ENCODE peak calls at places on chromosomes 4 and X, in ten cellular contexts. One of them, this sample, is unnamed.

GRCh38 chrX:109155161-109155560 is 326.7 kb downstream of the GUCY2F start:
- DNase-seq in brain microvascular endothelial cell: no peak
- DNase-seq in heart right ventricle: no peak
- DNase-seq in mammary epithelial cell: peak; percentile 61
- DNase-seq in BE2C: no peak
- DNase-seq in fibroblast of lung: no peak
- DNase-seq in Panc1: no peak
- DNase-seq in psoas muscle: no peak
- DNase-seq in fibroblast of the aortic adventitia: no peak
- DNase-seq in cardiac fibroblast: no peak
- DNase-seq in this sample: no peak

GRCh38 chr4:110108470-110108869 is 89.9 kb downstream of the ELOVL6 start:
- DNase-seq in mammary epithelial cell: no peak
- DNase-seq in heart right ventricle: no peak
- DNase-seq in brain microvascular endothelial cell: no peak
- DNase-seq in Panc1: no peak
- DNase-seq in BE2C: no peak
- DNase-seq in fibroblast of the aortic adventitia: no peak
- DNase-seq in fibroblast of lung: no peak
- DNase-seq in psoas muscle: no peak
- DNase-seq in cardiac fibroblast: no peak
- DNase-seq in this sample: no peak

GRCh38 chrX:136766785-136767103 is 14.0 kb downstream of the ARHGEF6 start:
- DNase-seq in fibroblast of lung: no peak
- DNase-seq in Panc1: no peak
- DNase-seq in mammary epithelial cell: no peak
- DNase-seq in psoas muscle: no peak
- DNase-seq in heart right ventricle: no peak
- DNase-seq in BE2C: no peak
- DNase-seq in cardiac fibroblast: no peak
- DNase-seq in fibroblast of the aortic adventitia: no peak
- DNase-seq in brain microvascular endothelial cell: no peak
- DNase-seq in this sample: no peak

GRCh38 chrX:101659601-101660063 is at the start of gene ARMCX2:
- DNase-seq in heart right ventricle: peak; percentile 33
- DNase-seq in mammary epithelial cell: no peak
- DNase-seq in fibroblast of lung: peak; percentile 71
- DNase-seq in psoas muscle: peak; percentile 30
- DNase-seq in Panc1: no peak
- DNase-seq in brain microvascular endothelial cell: peak; percentile 49
- DNase-seq in cardiac fibroblast: peak; percentile 76
- DNase-seq in BE2C: no peak
- DNase-seq in fibroblast of the aortic adventitia: peak; percentile 74
- DNase-seq in this sample: no peak

GRCh38 chr4:125389713-125390112 is 75.0 kb downstream of the FAT4 start:
- DNase-seq in fibroblast of lung: peak; percentile 94
- DNase-seq in BE2C: no peak
- DNase-seq in Panc1: peak; percentile 68
- DNase-seq in mammary epithelial cell: peak; percentile 69
- DNase-seq in brain microvascular endothelial cell: peak; percentile 83
- DNase-seq in fibroblast of the aortic adventitia: peak; percentile 96
- DNase-seq in psoas muscle: no peak
- DNase-seq in heart right ventricle: no peak
- DNase-seq in cardiac fibroblast: peak; percentile 91
- DNase-seq in this sample: peak; percentile 23

GRCh38 chrX:8987672-8988250 is 46.2 kb downstream of the FAM9B start:
- DNase-seq in fibroblast of lung: no peak
- DNase-seq in BE2C: no peak
- DNase-seq in brain microvascular endothelial cell: no peak
- DNase-seq in fibroblast of the aortic adventitia: no peak
- DNase-seq in heart right ventricle: no peak
- DNase-seq in mammary epithelial cell: no peak
- DNase-seq in cardiac fibroblast: no peak
- DNase-seq in Panc1: no peak
- DNase-seq in psoas muscle: no peak
- DNase-seq in this sample: no peak

GRCh38 chr4:2806392-2807355 is 13.8 kb downstream of the SH3BP2 start:
- DNase-seq in cardiac fibroblast: peak; percentile 84
- DNase-seq in brain microvascular endothelial cell: no peak
- DNase-seq in fibroblast of the aortic adventitia: peak; percentile 64
- DNase-seq in heart right ventricle: peak; percentile 80
- DNase-seq in psoas muscle: peak; percentile 52
- DNase-seq in BE2C: no peak
- DNase-seq in Panc1: no peak
- DNase-seq in fibroblast of lung: peak; percentile 83
- DNase-seq in mammary epithelial cell: no peak
- DNase-seq in this sample: no peak

GRCh38 chr4:95638920-95639501 is 90.2 kb upstream of the UNC5C start:
- DNase-seq in Panc1: no peak
- DNase-seq in heart right ventricle: no peak
- DNase-seq in brain microvascular endothelial cell: no peak
- DNase-seq in psoas muscle: no peak
- DNase-seq in fibroblast of lung: peak; percentile 7
- DNase-seq in fibroblast of the aortic adventitia: no peak
- DNase-seq in mammary epithelial cell: peak; percentile 16
- DNase-seq in cardiac fibroblast: peak; percentile 51
- DNase-seq in BE2C: no peak
- DNase-seq in this sample: no peak

GRCh38 chrX:39174761-39175417 is 373.6 kb downstream of the MID1IP1 start:
- DNase-seq in heart right ventricle: no peak
- DNase-seq in cardiac fibroblast: peak; percentile 2
- DNase-seq in brain microvascular endothelial cell: no peak
- DNase-seq in fibroblast of the aortic adventitia: peak; percentile 8
- DNase-seq in psoas muscle: no peak
- DNase-seq in fibroblast of lung: no peak
- DNase-seq in BE2C: no peak
- DNase-seq in Panc1: no peak
- DNase-seq in mammary epithelial cell: no peak
- DNase-seq in this sample: no peak

GRCh38 chr4:52693492-52693891 is 34.4 kb upstream of the USP46 start:
- DNase-seq in mammary epithelial cell: no peak
- DNase-seq in fibroblast of lung: no peak
- DNase-seq in fibroblast of the aortic adventitia: no peak
- DNase-seq in psoas muscle: no peak
- DNase-seq in cardiac fibroblast: no peak
- DNase-seq in heart right ventricle: no peak
- DNase-seq in BE2C: no peak
- DNase-seq in Panc1: no peak
- DNase-seq in brain microvascular endothelial cell: no peak
- DNase-seq in this sample: no peak

DNA sequence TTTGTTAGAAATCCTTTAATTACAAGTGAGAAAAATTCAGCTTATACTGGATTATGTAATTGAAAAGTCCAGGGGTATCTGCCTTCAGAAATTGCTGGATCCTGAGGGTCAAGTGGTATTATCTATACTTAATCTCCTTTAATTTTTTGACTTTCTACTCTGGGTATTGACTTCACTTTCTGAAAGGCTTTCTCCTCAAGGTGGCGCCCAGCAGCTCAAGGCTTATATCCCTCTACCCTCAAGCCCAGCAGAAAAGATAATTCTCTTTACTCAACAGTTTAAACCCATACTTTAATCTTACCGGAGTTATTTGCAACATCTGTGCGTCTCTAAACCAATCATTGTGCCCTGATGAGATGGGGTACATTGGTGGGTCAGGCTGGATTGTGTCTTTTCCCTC is 129.5 kb downstream of the LARP7 start:
- DNase-seq in psoas muscle: no peak
- DNase-seq in fibroblast of the aortic adventitia: peak; percentile 58
- DNase-seq in Panc1: no peak
- DNase-seq in heart right ventricle: no peak
- DNase-seq in fibroblast of lung: peak; percentile 55
- DNase-seq in brain microvascular endothelial cell: peak; percentile 42
- DNase-seq in mammary epithelial cell: peak; percentile 9
- DNase-seq in BE2C: peak; percentile 27
- DNase-seq in cardiac fibroblast: peak; percentile 48
- DNase-seq in this sample: no peak
- TF ChIP-seq CTCF in psoas muscle: no peak
- TF ChIP-seq CTCF in fibroblast of the aortic adventitia: peak; percentile 67
- TF ChIP-seq CTCF in Panc1: peak; percentile 39
- TF ChIP-seq CTCF in heart right ventricle: peak; percentile 31
- TF ChIP-seq CTCF in fibroblast of lung: peak; percentile 60
- TF ChIP-seq CTCF in brain microvascular endothelial cell: peak; percentile 74
- TF ChIP-seq CTCF in mammary epithelial cell: peak; percentile 26
- TF ChIP-seq CTCF in BE2C: peak; percentile 56
- TF ChIP-seq CTCF in cardiac fibroblast: peak; percentile 56
- TF ChIP-seq CTCF in this sample: peak; percentile 70

GRCh38 chr4:986428-986948 is 356 bp upstream of the IDUA start:
- DNase-seq in mammary epithelial cell: no peak
- DNase-seq in BE2C: no peak
- DNase-seq in psoas muscle: no peak
- DNase-seq in brain microvascular endothelial cell: no peak
- DNase-seq in cardiac fibroblast: peak; percentile 20
- DNase-seq in heart right ventricle: no peak
- DNase-seq in fibroblast of the aortic adventitia: peak; percentile 27
- DNase-seq in fibroblast of lung: no peak
- DNase-seq in Panc1: no peak
- DNase-seq in this sample: no peak

GRCh38 chr4:982291-982690 is 4.6 kb upstream of the IDUA start:
- DNase-seq in heart right ventricle: no peak
- DNase-seq in BE2C: no peak
- DNase-seq in fibroblast of the aortic adventitia: no peak
- DNase-seq in mammary epithelial cell: no peak
- DNase-seq in brain microvascular endothelial cell: no peak
- DNase-seq in cardiac fibroblast: no peak
- DNase-seq in psoas muscle: no peak
- DNase-seq in Panc1: no peak
- DNase-seq in fibroblast of lung: no peak
- DNase-seq in this sample: no peak

GRCh38 chr4:985123-985830 is 1.6 kb upstream of the IDUA start:
- DNase-seq in heart right ventricle: peak; percentile 79
- DNase-seq in brain microvascular endothelial cell: no peak
- DNase-seq in fibroblast of lung: peak; percentile 23
- DNase-seq in BE2C: peak; percentile 32
- DNase-seq in cardiac fibroblast: peak; percentile 33
- DNase-seq in fibroblast of the aortic adventitia: no peak
- DNase-seq in mammary epithelial cell: peak; percentile 19
- DNase-seq in psoas muscle: peak; percentile 71
- DNase-seq in Panc1: no peak
- DNase-seq in this sample: no peak

GRCh38 chr4:982814-983213 is 4.0 kb upstream of the IDUA start:
- DNase-seq in heart right ventricle: no peak
- DNase-seq in mammary epithelial cell: no peak
- DNase-seq in Panc1: no peak
- DNase-seq in cardiac fibroblast: no peak
- DNase-seq in BE2C: no peak
- DNase-seq in brain microvascular endothelial cell: no peak
- DNase-seq in fibroblast of the aortic adventitia: no peak
- DNase-seq in fibroblast of lung: no peak
- DNase-seq in psoas muscle: no peak
- DNase-seq in this sample: no peak

DNA sequence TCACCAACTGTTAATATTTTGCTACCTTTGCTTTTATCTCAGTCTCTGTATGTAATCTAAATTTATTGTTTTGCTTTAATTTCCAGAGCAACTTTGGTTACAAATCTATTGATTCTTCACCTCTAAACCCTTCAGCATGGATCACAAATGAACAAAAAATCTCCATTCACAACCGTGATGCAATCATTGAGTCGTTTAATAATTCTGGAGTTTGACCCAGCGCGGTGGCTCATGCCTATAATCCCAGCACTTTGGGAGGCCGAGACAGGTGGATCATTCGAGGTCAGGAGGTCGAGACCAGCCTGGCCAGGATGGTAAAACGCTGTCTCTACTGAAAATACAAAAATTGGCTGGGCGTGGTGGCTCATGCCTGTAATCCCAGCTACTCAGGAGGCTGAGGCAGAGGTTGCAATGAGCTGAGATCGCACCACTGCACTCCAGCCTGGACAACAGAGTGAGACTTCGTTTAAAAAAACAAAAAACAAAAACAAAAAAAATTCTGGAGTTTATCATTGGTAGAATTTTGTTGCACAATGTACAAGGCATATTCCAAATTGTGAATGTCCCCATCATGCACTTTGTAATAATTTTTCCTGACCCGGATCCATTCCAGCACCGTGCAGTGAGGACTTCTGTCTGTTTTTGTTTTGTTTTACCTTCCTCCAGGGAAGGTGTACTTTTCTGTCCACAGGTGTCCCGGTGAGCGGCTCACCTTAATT is 2.3 kb upstream of the IDUA start:
- DNase-seq in mammary epithelial cell: no peak
- DNase-seq in BE2C: no peak
- DNase-seq in fibroblast of lung: no peak
- DNase-seq in Panc1: no peak
- DNase-seq in heart right ventricle: no peak
- DNase-seq in brain microvascular endothelial cell: no peak
- DNase-seq in psoas muscle: no peak
- DNase-seq in cardiac fibroblast: no peak
- DNase-seq in fibroblast of the aortic adventitia: no peak
- DNase-seq in this sample: no peak
- H3K4me3 ChIP-seq in mammary epithelial cell: no peak overlapping the region
- H3K4me3 ChIP-seq in BE2C: no peak overlapping the region
- H3K4me3 ChIP-seq in fibroblast of lung: no peak overlapping the region
- H3K4me3 ChIP-seq in Panc1: peak overlapping the region; percentile 44
- H3K4me3 ChIP-seq in heart right ventricle: peak overlapping the region; percentile 37
- H3K4me3 ChIP-seq in brain microvascular endothelial cell: no peak overlapping the region
- H3K4me3 ChIP-seq in psoas muscle: peak overlapping the region; percentile 44
- H3K4me3 ChIP-seq in cardiac fibroblast: no peak overlapping the region
- H3K4me3 ChIP-seq in fibroblast of the aortic adventitia: no peak overlapping the region
- H3K4me3 ChIP-seq in this sample: peak overlapping the region; percentile 45

GRCh38 chr4:139509727-139510410 is 46.1 kb downstream of the SETD7 start:
- DNase-seq in mammary epithelial cell: no peak
- DNase-seq in BE2C: no peak
- DNase-seq in psoas muscle: no peak
- DNase-seq in brain microvascular endothelial cell: no peak
- DNase-seq in fibroblast of lung: peak; percentile 12
- DNase-seq in heart right ventricle: no peak
- DNase-seq in fibroblast of the aortic adventitia: no peak
- DNase-seq in Panc1: no peak
- DNase-seq in cardiac fibroblast: peak; percentile 39
- DNase-seq in this sample: no peak
- TF ChIP-seq CTCF in mammary epithelial cell: peak; percentile 7
- TF ChIP-seq CTCF in BE2C: peak; percentile 62
- TF ChIP-seq CTCF in psoas muscle: peak; percentile 47
- TF ChIP-seq CTCF in brain microvascular endothelial cell: peak; percentile 64
- TF ChIP-seq CTCF in fibroblast of lung: peak; percentile 10
- TF ChIP-seq CTCF in heart right ventricle: peak; percentile 46
- TF ChIP-seq CTCF in fibroblast of the aortic adventitia: peak; percentile 33
- TF ChIP-seq CTCF in Panc1: peak; percentile 54
- TF ChIP-seq CTCF in cardiac fibroblast: peak; percentile 27
- TF ChIP-seq CTCF in this sample: peak; percentile 68

GRCh38 chrX:118507766-118508165 is 12.2 kb downstream of the DOCK11 start:
- DNase-seq in fibroblast of the aortic adventitia: no peak
- DNase-seq in fibroblast of lung: no peak
- DNase-seq in mammary epithelial cell: peak; percentile 5
- DNase-seq in heart right ventricle: no peak
- DNase-seq in brain microvascular endothelial cell: no peak
- DNase-seq in BE2C: no peak
- DNase-seq in psoas muscle: no peak
- DNase-seq in cardiac fibroblast: no peak
- DNase-seq in Panc1: no peak
- DNase-seq in this sample: peak; percentile 52
- H3K4me3 ChIP-seq in fibroblast of the aortic adventitia: no peak overlapping the region
- H3K4me3 ChIP-seq in fibroblast of lung: no peak overlapping the region
- H3K4me3 ChIP-seq in mammary epithelial cell: no peak overlapping the region
- H3K4me3 ChIP-seq in heart right ventricle: no peak overlapping the region
- H3K4me3 ChIP-seq in brain microvascular endothelial cell: no peak overlapping the region
- H3K4me3 ChIP-seq in BE2C: no peak overlapping the region
- H3K4me3 ChIP-seq in psoas muscle: no peak overlapping the region
- H3K4me3 ChIP-seq in cardiac fibroblast: no peak overlapping the region
- H3K4me3 ChIP-seq in Panc1: no peak overlapping the region
- H3K4me3 ChIP-seq in this sample: no peak overlapping the region

GRCh38 chr4:7313991-7314390 is 120.7 kb downstream of the PSAPL1 start:
- DNase-seq in psoas muscle: peak; percentile 5
- DNase-seq in brain microvascular endothelial cell: no peak
- DNase-seq in fibroblast of lung: no peak
- DNase-seq in BE2C: no peak
- DNase-seq in Panc1: no peak
- DNase-seq in heart right ventricle: no peak
- DNase-seq in mammary epithelial cell: no peak
- DNase-seq in cardiac fibroblast: no peak
- DNase-seq in fibroblast of the aortic adventitia: no peak
- DNase-seq in this sample: no peak
- TF ChIP-seq CTCF in psoas muscle: no peak
- TF ChIP-seq CTCF in brain microvascular endothelial cell: no peak
- TF ChIP-seq CTCF in fibroblast of lung: no peak
- TF ChIP-seq CTCF in BE2C: no peak
- TF ChIP-seq CTCF in Panc1: no peak
- TF ChIP-seq CTCF in heart right ventricle: no peak
- TF ChIP-seq CTCF in mammary epithelial cell: no peak
- TF ChIP-seq CTCF in cardiac fibroblast: no peak
- TF ChIP-seq CTCF in fibroblast of the aortic adventitia: no peak
- TF ChIP-seq CTCF in this sample: no peak